ENCODE peak calls at places on chromosomes 16 and 17, in four cellular contexts. N, C, Y and S are unnamed samples.

GRCh38 chr16:89466920-89467319 is 23.4 kb downstream of the ANKRD11 start:
- DNase-seq in C (no peak), N (no peak), Y (no peak), S (no peak)

GRCh38 chr17:81437221-81437651 is 42.0 kb downstream of the BAHCC1 start:
- DNase-seq in Y (no peak), C (no peak), N (no peak), S (no peak)

GRCh38 chr16:64900517-64900916 is 221.3 kb downstream of the CDH11 start:
- DNase-seq in C (no peak), Y (no peak), N (no peak), S (no peak)

GRCh38 chr17:8249621-8250020 is 532 bp downstream of the PFAS start:
- DNase-seq in N (no peak), C (no peak), Y (no peak), S (no peak)

GRCh38 chr17:27109346-27109745 is 184.6 kb upstream of the WSB1 start:
- DNase-seq in Y (no peak), N (no peak), C (no peak), S (peak; percentile 23)

GRCh38 chr17:52298881-52299280 is 140.4 kb upstream of the CA10 start:
- DNase-seq in Y (no peak), C (no peak), N (no peak), S (no peak)

GRCh38 chr16:11052080-11052808 is 107.9 kb downstream of the CLEC16A start:
- DNase-seq in Y (no peak), C (no peak), N (no peak), S (no peak)

GRCh38 chr17:28421775-28422305 is 15.8 kb upstream of the SLC46A1 start:
- DNase-seq in N (no peak), C (no peak), Y (no peak), S (no peak)

GRCh38 chr17:8631554-8631877 is 991 bp upstream of the MYH10 start:
- DNase-seq in N (no peak), C (no peak), Y (no peak), S (peak; percentile 34)

GRCh38 chr16:83689385-83689831 is 118.4 kb upstream of the HSBP1 start:
- DNase-seq in C (no peak), N (no peak), Y (no peak), S (peak; percentile 91)

GRCh38 chr16:2498085-2498484 is 15.7 kb upstream of the ATP6V0C start:
- DNase-seq in N (no peak), C (no peak), Y (no peak), S (no peak)
- H3K27ac ChIP-seq in N (no peak overlapping the region), C (no peak overlapping the region), Y (no peak overlapping the region), S (no peak overlapping the region)

GRCh38 chr16:67282447-67282805 is 3.1 kb downstream of the PLEKHG4 start:
- DNase-seq in C (no peak), Y (no peak), N (no peak), S (no peak)

GRCh38 chr16:67283039-67283825 is 3.9 kb downstream of the PLEKHG4 start:
- DNase-seq in C (no peak), Y (no peak), N (no peak), S (no peak)

GRCh38 chr16:67286441-67287235 is 7.3 kb downstream of the PLEKHG4 start:
- DNase-seq in Y (no peak), C (no peak), N (no peak), S (no peak)

GRCh38 chr16:67283826-67284555 is 4.7 kb downstream of the PLEKHG4 start:
- DNase-seq in Y (no peak), N (no peak), C (no peak), S (no peak)

DNA sequence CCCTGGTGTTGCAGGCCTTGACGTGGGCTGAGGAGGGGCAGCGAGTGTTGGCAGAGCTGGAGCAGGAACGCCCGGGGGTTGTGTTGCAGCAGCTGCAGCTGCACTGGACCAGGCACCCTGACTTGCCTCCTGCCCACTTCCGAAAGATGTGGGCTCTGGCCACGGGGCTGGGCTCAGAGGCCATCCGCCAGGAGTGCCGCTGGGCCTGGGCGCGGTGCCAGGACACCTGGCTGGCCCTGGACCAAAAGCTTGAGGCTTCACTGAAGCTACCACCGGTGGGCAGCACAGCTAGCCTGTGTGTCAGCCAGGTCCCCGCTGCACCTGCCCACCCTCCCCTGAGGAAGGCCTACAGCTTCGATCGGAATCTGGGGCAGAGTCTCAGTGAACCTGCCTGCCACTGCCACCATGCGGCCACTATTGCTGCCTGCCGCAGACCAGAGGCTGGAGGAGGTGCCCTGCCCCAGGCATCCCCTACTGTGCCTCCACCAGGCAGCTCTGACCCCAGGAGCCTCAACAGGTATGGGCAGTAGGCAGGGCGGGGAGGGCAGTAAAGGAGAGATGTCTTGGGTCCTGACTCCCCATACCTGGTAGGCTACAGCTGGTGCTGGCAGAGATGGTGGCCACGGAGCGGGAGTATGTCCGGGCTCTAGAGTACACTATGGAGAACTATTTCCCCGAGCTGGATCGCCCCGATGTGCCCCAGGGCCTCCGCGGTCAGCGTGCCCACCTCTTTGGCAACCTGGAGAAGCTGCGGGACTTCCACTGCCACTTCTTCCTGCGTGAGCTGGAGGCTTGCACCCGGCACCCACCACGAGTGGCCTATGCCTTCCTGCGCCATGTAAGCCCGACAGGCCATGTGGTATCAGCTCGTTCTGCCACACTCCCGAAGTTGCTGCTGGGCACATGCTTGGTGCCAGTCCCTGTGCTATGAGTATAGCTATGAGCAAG is 5.6 kb downstream of the PLEKHG4 start:
- DNase-seq in C (no peak), Y (peak; percentile 43), N (no peak), S (no peak)
- TF ChIP-seq CTCF in C (peak; percentile 21), Y (no peak), N (no peak), S (peak; percentile 61)

GRCh38 chr17:65035704-65036103 is 20.8 kb downstream of the GNA13 start:
- DNase-seq in Y (no peak), N (no peak), C (no peak), S (no peak)

GRCh38 chr17:65042911-65043310 is 13.6 kb downstream of the GNA13 start:
- DNase-seq in N (no peak), Y (no peak), C (no peak), S (no peak)

GRCh38 chr17:65037157-65037556 is 19.4 kb downstream of the GNA13 start:
- DNase-seq in C (no peak), N (no peak), Y (no peak), S (no peak)

GRCh38 chr17:65041518-65041917 is 15.0 kb downstream of the GNA13 start:
- DNase-seq in Y (no peak), C (no peak), N (no peak), S (no peak)

DNA sequence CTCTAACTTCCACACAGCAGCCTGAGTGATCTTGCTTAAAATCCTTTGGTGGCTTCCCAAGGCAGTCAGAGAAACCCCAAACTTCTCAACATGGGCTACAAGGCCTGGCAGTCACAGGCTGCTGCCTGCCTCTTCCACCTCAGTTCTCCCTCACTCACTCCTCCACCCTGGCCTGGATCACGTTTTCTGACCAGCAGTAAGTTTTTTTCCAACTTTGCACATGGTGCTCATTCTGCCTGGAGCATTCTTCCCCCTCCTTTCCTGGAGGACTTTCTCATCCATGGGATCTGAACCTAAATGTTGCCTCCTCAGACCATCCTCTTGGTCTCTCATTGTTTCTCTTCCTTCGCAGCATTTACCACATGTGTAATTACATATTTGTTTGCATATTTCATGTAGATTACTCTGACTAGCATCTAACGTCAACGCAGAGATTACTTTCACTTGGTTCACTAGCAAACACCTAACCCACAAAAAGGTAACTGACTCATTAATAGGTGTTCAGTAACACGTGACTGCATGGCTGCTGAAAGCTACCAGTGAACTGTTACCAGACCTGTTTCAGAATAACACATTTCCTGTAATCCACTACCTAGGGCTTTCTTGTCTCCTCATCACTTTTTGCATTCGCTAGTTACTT is 17.1 kb downstream of the GNA13 start:
- DNase-seq in C (no peak), Y (no peak), N (peak; percentile 49), S (peak; percentile 82)
- H3K27ac ChIP-seq in C (no peak overlapping the region), Y (no peak overlapping the region), N (peak overlapping the region; percentile 74), S (peak overlapping the region; percentile 15)

GRCh38 chr17:63929860-63930766 is 2.0 kb downstream of the CD79B start:
- DNase-seq in N (no peak), C (no peak), Y (no peak), S (peak; percentile 58)
- TF ChIP-seq CTCF in N (no peak), C (no peak), Y (no peak), S (no peak)

GRCh38 chr16:85062303-85062702 is 34.7 kb downstream of the KIAA0513 start:
- DNase-seq in Y (no peak), C (no peak), N (no peak), S (no peak)
- H3K27ac ChIP-seq in Y (no peak overlapping the region), C (no peak overlapping the region), N (no peak overlapping the region), S (no peak overlapping the region)

DNA sequence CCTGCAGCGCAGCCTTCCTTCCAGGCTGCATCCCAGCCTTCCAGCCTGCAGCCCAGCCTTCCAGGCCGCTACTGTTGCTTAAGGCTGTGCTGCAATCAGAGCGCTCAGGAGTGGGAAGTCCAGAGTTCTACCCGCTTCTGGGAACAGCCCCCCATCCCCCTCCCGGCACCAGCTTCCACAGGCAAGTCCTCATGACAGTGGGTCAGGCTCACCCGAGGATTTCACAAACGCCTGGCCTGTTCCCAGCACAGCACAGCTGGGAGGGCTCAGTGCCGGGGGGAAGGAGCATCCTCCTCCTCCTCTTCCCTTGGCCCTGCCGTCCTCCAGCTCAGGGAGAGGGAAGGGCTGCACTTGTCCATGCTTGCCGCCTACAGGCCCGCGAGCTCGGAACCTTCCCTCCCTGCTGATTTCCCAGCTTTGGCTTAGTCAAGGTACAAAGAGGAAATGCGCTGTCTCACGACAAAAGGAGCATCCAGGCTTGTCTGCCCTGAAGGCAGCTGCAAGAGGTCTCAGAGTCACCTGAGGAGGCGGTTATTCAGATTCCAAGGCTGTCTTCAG is 8.3 kb downstream of the SOCS3 start:
- DNase-seq in N (no peak), Y (peak; percentile 92), C (peak; percentile 96), S (peak; percentile 97)
- TF ChIP-seq CTCF in N (no peak), Y (no peak), C (no peak), S (peak; percentile 51)

GRCh38 chr16:15648135-15648730 is 1.8 kb upstream of the NDE1 start:
- DNase-seq in Y (peak; percentile 2), C (no peak), N (no peak), S (peak; percentile 92)
- H3K27ac ChIP-seq in Y (no peak overlapping the region), C (no peak overlapping the region), N (no peak overlapping the region), S (peak overlapping the region; percentile 98)

DNA sequence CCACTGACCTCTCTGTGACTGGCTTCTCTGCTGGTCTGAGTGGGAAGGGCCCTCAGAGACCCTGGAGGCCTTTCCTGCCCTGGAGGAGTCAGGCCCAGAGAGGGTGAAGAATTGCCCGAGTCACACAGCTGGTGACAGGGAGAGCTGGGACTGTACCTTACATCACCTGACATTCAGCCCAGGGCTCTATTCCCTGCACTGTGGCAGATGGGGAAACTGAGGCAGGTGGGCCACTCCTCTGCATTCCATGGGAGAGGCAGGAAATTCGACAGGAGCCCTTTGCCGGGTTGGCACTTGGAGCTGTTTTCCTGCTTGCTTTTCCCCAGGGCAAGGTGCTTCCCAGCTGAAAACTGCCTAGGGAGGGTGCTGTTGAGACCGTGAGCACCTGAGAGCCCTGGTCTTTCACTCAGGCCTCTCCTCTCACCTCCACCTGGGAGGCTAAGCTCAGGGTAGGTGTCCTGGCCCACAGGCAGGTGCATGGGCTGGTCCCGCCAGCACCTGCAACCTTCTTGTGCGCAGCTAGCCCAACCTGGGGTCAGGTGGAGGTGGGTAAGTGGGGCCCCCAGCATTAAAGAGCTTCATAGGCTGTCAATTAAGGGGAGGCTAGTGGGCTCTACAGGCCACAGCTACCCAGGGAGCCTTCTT is 8.5 kb downstream of the ADCY7 start:
- DNase-seq in N (no peak), C (no peak), Y (no peak), S (no peak)
- TF ChIP-seq CTCF in N (no peak), C (no peak), Y (no peak), S (peak; percentile 4)

DNA sequence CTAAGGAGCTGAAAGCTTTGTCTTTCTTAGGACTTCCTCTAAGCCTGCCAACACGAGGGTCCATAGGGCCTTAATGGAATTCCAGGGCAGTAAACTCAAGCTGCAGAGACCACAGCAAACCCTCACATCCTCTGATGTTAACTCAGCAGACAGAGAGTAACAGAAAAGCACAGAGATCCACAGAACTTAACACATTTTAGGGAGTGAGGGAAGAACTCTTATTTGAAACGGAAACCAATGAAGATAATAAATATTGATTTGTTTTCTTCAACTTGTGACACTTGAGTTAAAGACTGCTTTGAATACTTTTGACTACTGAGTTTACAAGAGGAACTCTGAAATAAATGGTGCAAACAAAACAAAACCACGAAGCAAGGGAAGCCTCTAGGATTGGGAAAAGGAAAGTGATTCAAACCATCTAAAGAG is 9.4 kb downstream of the DYNC1LI2 start:
- DNase-seq in C (no peak), N (no peak), Y (no peak), S (no peak)
- H3K27ac ChIP-seq in C (peak overlapping the region; percentile 58), N (no peak overlapping the region), Y (peak overlapping the region; percentile 76), S (no peak overlapping the region)